ENCODE peak calls at places on chromosomes 3 and 15, in five cellular contexts. O is left ventricle myocardium superior, L is BJ, P is AG08395, B is choroid plexus epithelial cell. F is an unnamed sample.

GRCh38 chr3:134847349-134847748 is 52.3 kb downstream of the EPHB1 start:
- DNase-seq in P (no peak), L (no peak), O (no peak), B (no peak), F (no peak)

GRCh38 chr3:13207975-13208705 is 134.9 kb upstream of the IQSEC1 start:
- DNase-seq in B (no peak), P (no peak), O (no peak), L (no peak), F (no peak)

GRCh38 chr3:188034989-188035388 is 119.0 kb upstream of the LPP start:
- DNase-seq in L (no peak), P (no peak), O (no peak), B (no peak), F (no peak)

GRCh38 chr3:40387001-40387894 is at the start of gene ENTPD3:
- DNase-seq in B (no peak), O (peak; percentile 52), L (no peak), P (no peak), F (peak; percentile 35)

GRCh38 chr3:128329491-128330300 is 137.0 kb downstream of the DNAJB8 start:
- DNase-seq in B (no peak), O (no peak), L (no peak), P (no peak), F (no peak)

GRCh38 chr3:122893754-122894668 is 99.1 kb downstream of the SLC49A4 start:
- DNase-seq in B (peak; percentile 13), O (peak; percentile 58), P (peak; percentile 36), L (no peak), F (no peak)

GRCh38 chr3:52218026-52218425 is 7.4 kb downstream of the TLR9 start:
- DNase-seq in L (no peak), O (no peak), B (no peak), P (no peak), F (no peak)

GRCh38 chr3:88117683-88118082 is 32.1 kb upstream of the C3orf38 start:
- DNase-seq in P (no peak), O (no peak), L (no peak), B (no peak), F (no peak)

GRCh38 chr3:100159564-100160153 is 45.4 kb upstream of the FILIP1L start:
- DNase-seq in L (peak; percentile 55), B (peak; percentile 68), O (no peak), P (peak; percentile 68), F (no peak)

GRCh38 chr15:95559875-95560394 is 770.6 kb upstream of the NR2F2 start:
- DNase-seq in P (peak; percentile 74), B (peak; percentile 96), O (no peak), L (peak; percentile 71), F (no peak)

GRCh38 chr15:77144492-77145070 is 73.7 kb upstream of the TSPAN3 start:
- DNase-seq in B (peak; percentile 98), P (peak; percentile 87), L (peak; percentile 94), O (no peak), F (no peak)

GRCh38 chr3:32292085-32292796 is 53.8 kb downstream of the CMTM8 start:
- DNase-seq in O (no peak), B (no peak), L (no peak), P (no peak), F (no peak)

GRCh38 chr3:43477600-43477999 is 144.2 kb downstream of the ANO10 start:
- DNase-seq in L (no peak), B (no peak), P (no peak), O (peak; percentile 38), F (no peak)

GRCh38 chr15:22979699-22980188 is 424 bp downstream of the CYFIP1 start:
- DNase-seq in L (no peak), P (peak; percentile 40), B (peak; percentile 33), O (peak; percentile 53), F (no peak)

GRCh38 chr3:51622402-51622801 is 48.6 kb upstream of the TEX264 start:
- DNase-seq in O (no peak), B (no peak), P (peak; percentile 66), L (no peak), F (no peak)

GRCh38 chr3:12224181-12225147 is 64.4 kb upstream of the PPARG start:
- DNase-seq in L (no peak), O (no peak), P (no peak), B (peak; percentile 75), F (no peak)